ENCODE peak calls at places on chromosome 2, in six cellular contexts. D is transverse colon, T is lower leg skin, X is A549, O is body of pancreas, U is gastrocnemius medialis. E is an unnamed sample.

GRCh38 chr2:221715783-221716386 is 143.8 kb upstream of the EPHA4 start:
- DNase-seq in D (no peak), T (no peak), X (no peak), O (no peak), U (no peak), E (no peak)

GRCh38 chr2:227860116-227860724 is 11.2 kb upstream of the DAW1 start:
- DNase-seq in D (no peak), T (no peak), X (no peak), O (no peak), U (no peak), E (no peak)

GRCh38 chr2:105181282-105181681 is 60.3 kb upstream of the GPR45 start:
- DNase-seq in D (no peak), T (no peak), X (no peak), O (no peak), U (no peak), E (no peak)

GRCh38 chr2:151569167-151569566 is 159.5 kb downstream of the RIF1 start:
- DNase-seq in D (no peak), T (peak), X (no peak), O (no peak), U (peak), E (no peak)

GRCh38 chr2:114543106-114543806 is 100.8 kb downstream of the DPP10 start:
- DNase-seq in D (peak), T (no peak), X (no peak), O (peak), U (no peak), E (peak)

GRCh38 chr2:202018950-202019349 is 14.7 kb upstream of the FZD7 start:
- DNase-seq in D (no peak), T (no peak), X (no peak), O (no peak), U (no peak), E (no peak)

GRCh38 chr2:197075754-197076337 is 149.3 kb upstream of the PGAP1 start:
- DNase-seq in D (no peak), T (no peak), X (no peak), O (no peak), U (no peak), E (peak)

GRCh38 chr2:201260302-201260800 is at the start of gene CASP8:
- DNase-seq in D (peak), T (no peak), X (no peak), O (peak), U (peak), E (peak)

GRCh38 chr2:223467194-223467593 is 135.0 kb downstream of the SCG2 start:
- DNase-seq in D (no peak), T (no peak), X (no peak), O (no peak), U (no peak), E (no peak)

GRCh38 chr2:201132518-201132917 is 16.6 kb downstream of the CFLAR start:
- DNase-seq in D (no peak), T (no peak), X (no peak), O (no peak), U (no peak), E (peak)

GRCh38 chr2:142065156-142065555 is 65.7 kb downstream of the LRP1B start:
- DNase-seq in D (no peak), T (no peak), X (no peak), O (no peak), U (no peak), E (no peak)

GRCh38 chr2:239819974-239820555 is 205.1 kb downstream of the NDUFA10 start:
- DNase-seq in D (no peak), T (peak), X (no peak), O (no peak), U (no peak), E (peak)

GRCh38 chr2:74584088-74584645 is 29.6 kb downstream of the DOK1 start:
- DNase-seq in D (no peak), T (no peak), X (no peak), O (no peak), U (no peak), E (no peak)

GRCh38 chr2:240520143-240520973 is 37.4 kb downstream of the ANKMY1 start:
- DNase-seq in D (no peak), T (peak), X (no peak), O (no peak), U (no peak), E (no peak)

GRCh38 chr2:61179701-61180639 is 18.0 kb downstream of the C2orf74 start:
- DNase-seq in D (no peak), T (no peak), X (no peak), O (peak), U (peak), E (peak)

GRCh38 chr2:128363991-128364390 is 45.3 kb upstream of the HS6ST1 start:
- DNase-seq in D (no peak), T (no peak), X (no peak), O (no peak), U (no peak), E (no peak)

GRCh38 chr2:231708773-231709635 is 679 bp downstream of the PTMA start:
- DNase-seq in D (peak), T (peak), X (no peak), O (peak), U (peak), E (peak)
- TF ChIP-seq POLR2A in D (peak), T (no peak), X (peak), O (no peak), U (no peak), E (no peak)

DNA sequence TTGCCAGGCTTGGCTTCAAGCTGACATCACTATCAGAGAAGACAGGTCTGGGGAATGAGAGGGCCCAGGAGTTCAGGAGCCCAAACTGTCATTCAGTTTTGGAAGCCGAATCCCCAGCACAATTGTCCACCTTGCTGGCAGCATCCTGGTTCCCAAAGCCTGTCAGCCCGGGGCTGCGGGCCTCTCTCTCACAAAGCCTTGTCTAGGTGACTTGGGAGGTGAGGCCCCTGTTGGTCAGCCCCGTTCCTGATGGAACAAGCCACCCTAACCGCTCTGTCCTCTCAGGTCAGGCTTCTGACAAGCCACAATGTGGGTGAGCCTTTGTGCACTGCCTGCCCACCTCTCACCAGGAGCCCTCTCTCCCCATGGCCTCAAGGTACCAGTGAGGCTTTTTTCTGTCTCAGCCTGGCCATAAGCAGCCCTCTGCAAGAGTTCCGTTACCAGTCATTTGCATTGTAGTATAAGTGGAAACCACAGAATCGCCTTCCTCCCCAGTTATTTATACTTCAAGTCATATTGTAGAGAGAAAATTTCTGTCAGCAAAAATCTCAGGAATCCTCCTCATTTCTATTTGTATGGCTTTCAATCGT is 100.6 kb downstream of the MSH2 start:
- DNase-seq in D (no peak), T (peak), X (no peak), O (no peak), U (no peak), E (no peak)
- TF ChIP-seq POLR2A in D (no peak), T (no peak), X (no peak), O (no peak), U (no peak), E (no peak)

GRCh38 chr2:157221394-157221988 is 36.0 kb upstream of the GALNT5 start:
- DNase-seq in D (no peak), T (no peak), X (no peak), O (no peak), U (no peak), E (peak)
- TF ChIP-seq POLR2A in D (no peak), T (no peak), X (no peak), O (no peak), U (no peak), E (no peak)

DNA sequence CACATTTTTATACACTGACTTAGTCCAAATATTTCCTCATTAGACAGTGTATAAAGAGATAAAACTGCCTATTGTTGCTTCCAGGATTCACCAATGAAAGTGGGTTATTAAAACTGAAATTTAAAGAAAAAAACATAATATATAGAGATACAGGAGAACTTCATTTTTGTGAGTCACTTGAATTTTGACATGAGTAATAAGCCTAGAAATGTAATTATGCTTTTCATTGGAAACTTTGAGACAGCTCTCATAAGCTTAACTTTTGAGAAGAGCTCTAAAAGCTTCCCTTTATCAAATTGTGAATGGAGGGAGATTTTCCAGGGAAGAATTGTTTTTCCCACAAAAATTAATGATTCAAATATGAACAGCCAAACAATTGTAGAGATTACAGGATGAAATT is 14.1 kb downstream of the DYNC2LI1 start:
- DNase-seq in D (no peak), T (no peak), X (no peak), O (no peak), U (no peak), E (no peak)
- TF ChIP-seq POLR2A in D (no peak), T (no peak), X (no peak), O (no peak), U (no peak), E (no peak)

DNA sequence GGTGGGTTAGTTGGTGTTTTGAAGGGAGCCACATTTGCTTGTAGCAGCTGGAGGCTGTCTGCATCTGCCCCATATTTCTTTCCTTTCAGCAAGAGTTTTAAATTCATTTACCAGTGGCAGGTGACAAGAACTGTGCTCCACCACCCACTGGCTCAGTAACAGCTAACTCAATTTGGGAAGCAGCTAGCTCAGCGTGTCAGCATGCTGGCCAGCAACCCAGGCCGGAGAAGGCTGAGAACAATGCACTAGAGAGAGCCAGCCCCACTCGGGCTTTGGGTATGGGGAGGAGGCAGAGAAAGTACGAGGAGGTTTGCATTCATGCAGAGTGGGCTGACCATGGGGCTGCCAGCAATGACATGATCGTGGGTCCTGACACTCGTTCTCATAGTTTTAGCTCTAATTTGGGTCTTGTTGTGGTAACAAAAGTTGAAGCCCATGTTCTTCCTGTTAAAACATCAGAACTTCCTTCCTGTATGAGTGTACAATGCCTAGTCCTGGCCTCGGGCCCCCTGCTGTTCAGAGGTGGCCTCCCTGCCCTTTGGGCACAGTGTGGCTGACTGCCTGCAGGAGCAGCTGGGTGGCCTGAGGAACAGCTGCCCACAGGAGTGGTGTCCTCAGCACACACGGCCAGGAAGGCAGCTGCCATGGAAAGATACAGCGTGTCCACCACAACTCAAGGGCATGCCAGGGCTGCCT is 23.0 kb downstream of the CDC42EP3 start:
- DNase-seq in D (peak), T (peak), X (no peak), O (peak), U (peak), E (no peak)
- TF ChIP-seq POLR2A in D (no peak), T (no peak), X (no peak), O (no peak), U (peak), E (no peak)

GRCh38 chr2:160299540-160299939 is 99.5 kb upstream of the ITGB6 start:
- DNase-seq in D (no peak), T (no peak), X (no peak), O (no peak), U (no peak), E (no peak)
- TF ChIP-seq POLR2A in D (no peak), T (no peak), X (no peak), O (no peak), U (no peak), E (no peak)

GRCh38 chr2:63698825-63699548 is 110.2 kb downstream of the MDH1 start:
- DNase-seq in D (peak), T (peak), X (peak), O (peak), U (peak), E (peak)
- TF ChIP-seq POLR2A in D (no peak), T (no peak), X (no peak), O (no peak), U (no peak), E (no peak)

GRCh38 chr2:238420442-238420841 is 6.3 kb upstream of the ASB1 start:
- DNase-seq in D (no peak), T (no peak), X (no peak), O (no peak), U (no peak), E (no peak)

GRCh38 chr2:238420878-238421694 is 5.6 kb upstream of the ASB1 start:
- DNase-seq in D (no peak), T (no peak), X (no peak), O (no peak), U (no peak), E (peak)

GRCh38 chr2:238422940-238423339 is 3.8 kb upstream of the ASB1 start:
- DNase-seq in D (no peak), T (no peak), X (no peak), O (no peak), U (no peak), E (no peak)

GRCh38 chr2:238422285-238422684 is 4.4 kb upstream of the ASB1 start:
- DNase-seq in D (no peak), T (no peak), X (no peak), O (no peak), U (no peak), E (peak)

GRCh38 chr2:238421695-238422035 is 5.1 kb upstream of the ASB1 start:
- DNase-seq in D (no peak), T (no peak), X (no peak), O (no peak), U (no peak), E (no peak)
- TF ChIP-seq POLR2A in D (no peak), T (no peak), X (no peak), O (no peak), U (no peak), E (no peak)

E was measured in erythroblast.